ENCODE peak calls at places on chromosome 22, in six cellular contexts. M is K562, H is NT2/D1, Y is HepG2, E is GM12878, A is H1. U is an unnamed sample.

GRCh38 chr22:46750861-46751260 is 11.6 kb upstream of the TBC1D22A start:
- DNase-seq in H (no peak), M (no peak), E (no peak), Y (no peak), A (no peak), U (no peak)

GRCh38 chr22:33789690-33790253 is 130.5 kb downstream of the LARGE1 start:
- DNase-seq in A (no peak), E (peak), H (no peak), Y (no peak), M (no peak), U (no peak)

GRCh38 chr22:30275625-30276024 is 9.0 kb upstream of the OSM start:
- DNase-seq in E (no peak), A (no peak), Y (no peak), H (no peak), M (no peak), U (no peak)

GRCh38 chr22:44557064-44557748 is 59.2 kb upstream of the RTL6 start:
- DNase-seq in Y (no peak), A (no peak), M (no peak), H (no peak), E (no peak), U (no peak)

GRCh38 chr22:39627865-39628562 is 57.5 kb downstream of the CACNA1I start:
- DNase-seq in Y (no peak), A (no peak), M (no peak), H (no peak), E (no peak), U (no peak)

GRCh38 chr22:46707827-46708570 is 30.1 kb downstream of the CERK start:
- DNase-seq in A (no peak), M (no peak), H (no peak), Y (no peak), E (no peak), U (no peak)

GRCh38 chr22:17087176-17088131 is 2.7 kb downstream of the IL17RA start:
- DNase-seq in E (peak), Y (no peak), A (no peak), M (no peak), H (no peak), U (no peak)

GRCh38 chr22:32544953-32545558 is 70.4 kb downstream of the FBXO7 start:
- DNase-seq in H (no peak), Y (no peak), E (no peak), A (no peak), M (no peak), U (no peak)

DNA sequence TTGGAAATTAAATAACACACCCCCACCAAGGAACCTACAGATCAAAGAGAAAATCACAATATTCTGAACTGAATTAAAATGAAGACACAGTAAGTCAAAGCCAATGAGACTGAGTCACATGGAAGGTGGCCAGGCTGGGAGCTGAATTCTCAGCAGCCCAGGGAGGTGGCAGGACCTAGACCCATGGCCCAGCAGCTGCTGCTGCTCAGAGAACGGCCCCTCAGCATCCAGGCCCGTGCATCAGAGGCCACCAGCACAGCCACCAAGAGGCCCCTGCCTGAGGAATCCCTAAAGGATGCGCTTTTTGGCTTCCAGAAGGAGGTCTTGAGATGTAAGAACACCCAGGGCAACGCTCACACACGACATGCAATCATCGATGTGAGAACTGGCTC is 35.0 kb downstream of the TBX1 start:
- DNase-seq in H (no peak), Y (no peak), A (no peak), M (no peak), E (no peak), U (no peak)
- TF ChIP-seq ZNF274 in H (no peak), Y (no peak), A (no peak), M (no peak), E (no peak), U (no peak)

GRCh38 chr22:37782340-37783168 is 25.2 kb upstream of the GCAT start:
- DNase-seq in Y (peak), E (no peak), M (peak), A (no peak), H (no peak), U (peak)

GRCh38 chr22:37781434-37782059 is 26.2 kb upstream of the GCAT start:
- DNase-seq in H (no peak), M (no peak), E (no peak), A (no peak), Y (peak), U (no peak)

GRCh38 chr22:37790234-37790633 is 17.5 kb upstream of the GCAT start:
- DNase-seq in H (no peak), M (no peak), E (no peak), A (no peak), Y (no peak), U (no peak)

GRCh38 chr22:37784829-37785495 is 22.8 kb upstream of the GCAT start:
- DNase-seq in A (no peak), Y (peak), M (no peak), H (no peak), E (no peak), U (peak)
- TF ChIP-seq ZNF274 in A (no peak), Y (no peak), M (no peak), H (no peak), E (no peak), U (no peak)

DNA sequence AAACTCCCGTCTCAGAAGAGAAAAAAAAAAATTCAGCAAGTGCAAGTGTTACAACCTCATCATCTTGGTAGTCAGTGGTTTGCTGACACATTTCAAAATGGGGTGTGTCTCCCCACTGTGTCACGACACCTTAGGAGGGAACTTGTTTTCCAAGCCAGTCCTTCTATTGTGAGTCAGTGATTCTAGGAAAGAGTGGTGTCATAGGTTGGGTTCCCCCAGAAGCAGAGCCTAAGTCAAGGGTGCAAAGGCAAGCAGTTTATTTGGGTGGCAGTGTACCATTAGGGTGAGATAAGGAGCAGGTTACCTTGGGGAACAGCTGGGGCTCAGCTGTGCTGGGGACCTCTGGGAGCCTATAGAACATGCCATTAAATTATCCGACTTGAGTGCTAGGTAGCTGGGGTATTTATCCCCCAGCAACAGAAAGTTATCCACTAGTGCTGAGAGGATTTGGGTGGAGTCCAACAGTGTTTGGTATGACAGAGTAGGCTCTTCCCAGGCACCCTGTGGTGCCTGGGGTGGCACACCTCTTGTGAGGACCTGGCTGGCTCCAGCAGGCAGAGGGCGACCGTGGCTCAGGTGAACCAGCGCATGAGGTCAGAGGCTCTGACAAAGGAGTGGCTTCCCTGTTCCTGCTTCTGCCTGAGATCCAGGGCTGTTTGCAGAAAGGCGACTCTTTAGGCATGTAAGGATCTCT is 41.7 kb downstream of the KIAA1671 start:
- DNase-seq in E (no peak), M (no peak), Y (no peak), A (no peak), H (no peak), U (peak)
- TF ChIP-seq ZNF274 in E (no peak), M (no peak), Y (no peak), A (no peak), H (no peak), U (no peak)

GRCh38 chr22:38174626-38175025 is 7.0 kb downstream of the PLA2G6 start:
- DNase-seq in E (no peak), A (no peak), H (no peak), Y (no peak), M (no peak), U (no peak)

GRCh38 chr22:38172016-38172431 is 9.6 kb downstream of the PLA2G6 start:
- DNase-seq in Y (no peak), H (no peak), M (no peak), E (no peak), A (no peak), U (no peak)

GRCh38 chr22:38173156-38173906 is 8.3 kb downstream of the PLA2G6 start:
- DNase-seq in E (no peak), A (no peak), H (no peak), Y (no peak), M (no peak), U (no peak)

GRCh38 chr22:38170469-38170868 is 11.2 kb downstream of the PLA2G6 start:
- DNase-seq in A (no peak), M (no peak), Y (no peak), E (no peak), H (no peak), U (no peak)

GRCh38 chr22:38172489-38173155 is 9.0 kb downstream of the PLA2G6 start:
- DNase-seq in H (no peak), Y (peak), A (no peak), M (no peak), E (no peak), U (no peak)
- TF ChIP-seq ZNF274 in H (no peak), Y (no peak), A (no peak), M (no peak), E (no peak), U (no peak)

GRCh38 chr22:43144949-43145348 is 1.8 kb upstream of the MCAT start:
- DNase-seq in H (no peak), M (no peak), E (no peak), Y (no peak), A (no peak), U (no peak)
- TF ChIP-seq ZNF274 in H (no peak), M (no peak), E (no peak), Y (no peak), A (no peak), U (no peak)

DNA sequence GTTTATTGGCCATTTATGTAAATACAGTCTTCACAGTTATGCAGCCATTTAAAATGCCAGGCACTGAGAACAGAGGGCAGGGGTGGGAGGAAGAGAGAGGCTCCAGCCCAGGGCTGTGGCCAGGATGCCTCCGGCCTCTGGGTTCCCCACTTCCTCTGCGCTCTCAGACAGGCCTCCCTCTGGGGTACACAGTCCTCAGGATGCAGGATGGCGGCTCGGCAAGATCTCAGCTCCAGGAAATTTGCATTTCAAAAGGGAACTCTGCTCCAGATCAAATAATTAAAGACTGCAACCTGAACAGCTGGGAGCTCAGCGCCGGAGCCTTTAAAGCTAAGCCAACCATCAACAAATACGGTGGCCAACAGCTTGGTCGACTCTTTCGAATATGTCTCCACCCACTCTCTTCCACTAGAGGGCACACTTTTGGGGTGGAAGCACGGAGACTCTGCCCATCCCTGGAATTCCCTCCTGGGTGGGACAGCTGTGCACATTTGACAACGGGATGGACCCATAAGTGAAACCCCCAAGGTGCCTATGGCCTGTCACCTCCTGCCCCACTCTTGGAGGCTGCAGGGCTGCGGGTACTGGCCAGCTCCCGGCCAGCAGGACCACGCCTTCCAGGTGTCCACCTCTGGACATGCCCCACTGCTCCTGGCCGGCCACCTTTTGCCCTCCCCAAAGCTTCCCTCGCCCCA is 1044.7 kb downstream of the BRD1 start:
- DNase-seq in Y (no peak), H (peak), E (no peak), A (no peak), M (peak), U (peak)
- TF ChIP-seq ZNF274 in Y (no peak), H (no peak), E (no peak), A (no peak), M (no peak), U (no peak)

GRCh38 chr22:38110008-38110862 is at the start of gene BAIAP2L2:
- DNase-seq in A (no peak), H (no peak), Y (peak), M (no peak), E (no peak), U (no peak)

GRCh38 chr22:38109391-38110000 is 988 bp downstream of the BAIAP2L2 start:
- DNase-seq in E (no peak), Y (no peak), H (no peak), A (no peak), M (no peak), U (no peak)

GRCh38 chr22:38108561-38109319 is 1.7 kb downstream of the BAIAP2L2 start:
- DNase-seq in H (no peak), Y (no peak), A (no peak), E (no peak), M (no peak), U (no peak)

GRCh38 chr22:38106814-38107578 is 3.5 kb downstream of the BAIAP2L2 start:
- DNase-seq in H (no peak), Y (no peak), E (no peak), A (no peak), M (no peak), U (no peak)

GRCh38 chr22:38107692-38108515 is 2.6 kb downstream of the BAIAP2L2 start:
- DNase-seq in Y (peak), M (no peak), A (no peak), E (no peak), H (no peak), U (no peak)
- TF ChIP-seq ZNF274 in Y (peak), M (no peak), A (no peak), E (no peak), H (no peak), U (no peak)